ENCODE peak calls at places on chromosomes 12 and 14, in five cellular contexts. H is cardiac muscle cell; R is stimulated activated CD4-positive, alpha-beta T cell treated with anti-CD3 and anti-CD28 coated beads, Interleukin-1b, Interleukin-23, amount 100 ng/mL, for 24 hours; O is WTC11; D is stimulated activated CD8-positive, alpha-beta memory T cell treated with anti-CD3 and anti-CD28 coated beads, Interleukin-2, amount 100 ng/mL, for 1 hour. K is an unnamed sample.

GRCh38 chr14:60658909-60659585 is 9.8 kb upstream of the SIX1 start:
- DNase-seq in H (no peak), R (no peak), O (no peak), D (no peak), K (peak)

GRCh38 chr12:66663605-66664004 is 15.3 kb downstream of the GRIP1 start:
- DNase-seq in H (no peak), R (no peak), O (no peak), D (no peak), K (no peak)

GRCh38 chr14:49962616-49963015 is 69.7 kb downstream of the ARF6 start:
- DNase-seq in H (no peak), R (no peak), O (no peak), D (no peak), K (no peak)

GRCh38 chr12:64385468-64385867 is 5.1 kb downstream of the C12orf56 start:
- DNase-seq in H (no peak), R (no peak), O (no peak), D (no peak), K (no peak)

GRCh38 chr12:120563495-120563894 is 17.7 kb downstream of the POP5 start:
- DNase-seq in H (no peak), R (no peak), O (no peak), D (no peak), K (no peak)

GRCh38 chr14:72903707-72904106 is 9.8 kb upstream of the DPF3 start:
- DNase-seq in H (no peak), R (no peak), O (no peak), D (no peak), K (no peak)

GRCh38 chr12:20546267-20546666 is 148.9 kb upstream of the SLCO1C1 start:
- DNase-seq in H (no peak), R (no peak), O (no peak), D (no peak), K (no peak)

GRCh38 chr12:92987846-92988621 is 58.9 kb upstream of the EEA1 start:
- DNase-seq in H (no peak), R (no peak), O (peak), D (no peak), K (no peak)

GRCh38 chr14:63342381-63342780 is 23.6 kb upstream of the GPHB5 start:
- DNase-seq in H (peak), R (no peak), O (no peak), D (no peak), K (no peak)

GRCh38 chr12:94380507-94380906 is 79.2 kb downstream of the CEP83 start:
- DNase-seq in H (no peak), R (no peak), O (no peak), D (no peak), K (no peak)

GRCh38 chr12:19053218-19053617 is 76.3 kb upstream of the PLEKHA5 start:
- DNase-seq in H (no peak), R (no peak), O (no peak), D (no peak), K (no peak)

GRCh38 chr12:27619308-27619707 is 76.9 kb upstream of the REP15 start:
- DNase-seq in H (peak), R (no peak), O (no peak), D (no peak), K (no peak)

GRCh38 chr14:61925043-61925442 is 162.8 kb downstream of the SNAPC1 start:
- DNase-seq in H (peak), R (no peak), O (no peak), D (no peak), K (no peak)

GRCh38 chr12:6249580-6249979 is 49.4 kb downstream of the CD9 start:
- DNase-seq in H (no peak), R (no peak), O (no peak), D (no peak), K (peak)

GRCh38 chr12:92702754-92703679 is at the start of gene PLEKHG7:
- DNase-seq in H (no peak), R (no peak), O (no peak), D (no peak), K (no peak)

GRCh38 chr12:52676163-52676562 is 4.0 kb downstream of the KRT1 start:
- DNase-seq in H (no peak), R (no peak), O (no peak), D (no peak), K (no peak)

GRCh38 chr12:55619352-55620138 is 17.1 kb upstream of the OR10P1 start:
- DNase-seq in H (peak), R (peak), O (no peak), D (no peak), K (peak)

GRCh38 chr12:4960030-4960429 is 50.3 kb downstream of the KCNA1 start:
- DNase-seq in H (no peak), R (no peak), O (no peak), D (no peak), K (no peak)

GRCh38 chr12:4421590-4422031 is 24.0 kb downstream of the FGF6 start:
- DNase-seq in H (peak), R (no peak), O (no peak), D (no peak), K (no peak)

GRCh38 chr12:93050026-93050747 is 121.1 kb upstream of the EEA1 start:
- DNase-seq in H (peak), R (no peak), O (no peak), D (no peak), K (no peak)

GRCh38 chr14:29892327-29892726 is 35.3 kb downstream of the PRKD1 start:
- DNase-seq in H (peak), R (no peak), O (no peak), D (no peak), K (no peak)

GRCh38 chr14:58607571-58608317 is 30.0 kb upstream of the DACT1 start:
- DNase-seq in H (peak), R (no peak), O (no peak), D (no peak), K (no peak)

GRCh38 chr14:50038398-50039119 is 77.8 kb downstream of the VCPKMT start:
- DNase-seq in H (peak), R (peak), O (no peak), D (no peak), K (no peak)

GRCh38 chr12:53966385-53967133 is 6.4 kb upstream of the HOXC11 start:
- DNase-seq in H (no peak), R (no peak), O (no peak), D (no peak), K (no peak)

GRCh38 chr12:27474344-27474743 is 27.8 kb downstream of the SMCO2 start:
- DNase-seq in H (peak), R (no peak), O (no peak), D (no peak), K (no peak)

GRCh38 chr12:57177354-57177753 is 29.9 kb upstream of the LRP1-AS start:
- DNase-seq in H (no peak), R (no peak), O (no peak), D (no peak), K (no peak)

GRCh38 chr14:40981247-40981646 is 625.4 kb upstream of the LRFN5 start:
- DNase-seq in H (no peak), R (no peak), O (no peak), D (no peak), K (no peak)